ENCODE peak calls at places on chromosome 2, in six cellular contexts. L, E, Z, G, X and P are unnamed samples.

GRCh38 chr2:125582521-125582920 is 1073.4 kb upstream of the GYPC start:
- DNase-seq in L (no peak), E (no peak), Z (no peak), G (no peak), X (no peak), P (no peak)

GRCh38 chr2:111116843-111117665 is 3.7 kb upstream of the BCL2L11 start:
- DNase-seq in L (peak), E (peak), Z (peak), G (peak), X (peak), P (peak)

GRCh38 chr2:174615951-174616436 is 18.4 kb upstream of the WIPF1 start:
- DNase-seq in L (peak), E (no peak), Z (no peak), G (no peak), X (no peak), P (no peak)

GRCh38 chr2:181643158-181643557 is 13.7 kb downstream of the CERKL start:
- DNase-seq in L (no peak), E (no peak), Z (no peak), G (no peak), X (no peak), P (no peak)

GRCh38 chr2:538646-539045 is 138.6 kb downstream of the TMEM18 start:
- DNase-seq in L (no peak), E (no peak), Z (no peak), G (no peak), X (no peak), P (no peak)

GRCh38 chr2:61966087-61966727 is 60.7 kb downstream of the COMMD1 start:
- DNase-seq in L (no peak), E (no peak), Z (no peak), G (no peak), X (no peak), P (no peak)

GRCh38 chr2:71736091-71736878 is 282.9 kb downstream of the DYSF start:
- DNase-seq in L (no peak), E (no peak), Z (peak), G (no peak), X (no peak), P (no peak)

GRCh38 chr2:118845005-118845842 is 2.2 kb downstream of the EN1 start:
- DNase-seq in L (no peak), E (no peak), Z (no peak), G (peak), X (peak), P (peak)

GRCh38 chr2:133844214-133844892 is 276.1 kb upstream of the NCKAP5 start:
- DNase-seq in L (peak), E (peak), Z (peak), G (peak), X (peak), P (peak)

GRCh38 chr2:241463276-241464135 is 44.9 kb downstream of the STK25 start:
- DNase-seq in L (no peak), E (no peak), Z (no peak), G (no peak), X (no peak), P (no peak)

GRCh38 chr2:8229546-8229986 is 452.3 kb upstream of the ID2 start:
- DNase-seq in L (peak), E (no peak), Z (peak), G (peak), X (no peak), P (peak)

GRCh38 chr2:96524482-96525210 is 11.9 kb upstream of the ARID5A start:
- DNase-seq in L (no peak), E (no peak), Z (no peak), G (no peak), X (no peak), P (no peak)

GRCh38 chr2:50444286-50444685 is 587.6 kb downstream of the NRXN1 start:
- DNase-seq in L (no peak), E (no peak), Z (peak), G (no peak), X (no peak), P (no peak)

GRCh38 chr2:238702691-238703415 is 145.0 kb upstream of the TWIST2 start:
- DNase-seq in L (no peak), E (no peak), Z (no peak), G (no peak), X (no peak), P (no peak)

GRCh38 chr2:135182601-135183000 is 130.5 kb downstream of the RAB3GAP1 start:
- DNase-seq in L (no peak), E (no peak), Z (no peak), G (no peak), X (no peak), P (no peak)

GRCh38 chr2:9782197-9782719 is 61.0 kb upstream of the TAF1B start:
- DNase-seq in L (no peak), E (no peak), Z (no peak), G (peak), X (no peak), P (no peak)

GRCh38 chr2:236365258-236366048 is 101.2 kb upstream of the ASB18 start:
- DNase-seq in L (no peak), E (no peak), Z (no peak), G (no peak), X (no peak), P (peak)
- H2BK15ac ChIP-seq in L (no peak), E (no peak), Z (no peak), G (no peak), X (no peak), P (no peak)

GRCh38 chr2:188518391-188518790 is 226.7 kb downstream of the GULP1 start:
- DNase-seq in L (peak), E (no peak), Z (peak), G (peak), X (no peak), P (no peak)
- H2BK120ac ChIP-seq in L (peak), E (no peak), Z (peak), G (no peak), X (no peak), P (no peak)

DNA sequence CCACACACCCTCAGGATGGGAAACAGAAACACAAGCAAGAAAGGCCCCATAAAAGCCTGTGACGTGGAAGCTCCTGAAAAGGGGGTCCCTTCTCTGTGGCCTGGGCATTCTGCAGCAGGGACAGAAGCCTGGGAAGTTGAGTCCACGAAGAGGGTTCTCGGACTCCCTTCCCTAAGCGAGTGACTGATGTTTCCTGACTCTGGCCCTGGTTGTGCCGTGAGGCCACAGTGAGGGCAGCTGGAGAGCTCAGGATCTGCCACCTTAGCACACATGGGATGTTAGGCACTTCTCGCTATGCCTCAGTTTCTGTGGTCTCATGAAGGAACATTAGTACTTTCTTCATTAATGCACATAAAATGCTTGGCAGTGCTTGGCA is 87.2 kb upstream of the ZFP36L2 start:
- DNase-seq in L (no peak), E (no peak), Z (no peak), G (no peak), X (no peak), P (no peak)
- H2BK15ac ChIP-seq in L (no peak), E (no peak), Z (no peak), G (no peak), X (no peak), P (no peak)

DNA sequence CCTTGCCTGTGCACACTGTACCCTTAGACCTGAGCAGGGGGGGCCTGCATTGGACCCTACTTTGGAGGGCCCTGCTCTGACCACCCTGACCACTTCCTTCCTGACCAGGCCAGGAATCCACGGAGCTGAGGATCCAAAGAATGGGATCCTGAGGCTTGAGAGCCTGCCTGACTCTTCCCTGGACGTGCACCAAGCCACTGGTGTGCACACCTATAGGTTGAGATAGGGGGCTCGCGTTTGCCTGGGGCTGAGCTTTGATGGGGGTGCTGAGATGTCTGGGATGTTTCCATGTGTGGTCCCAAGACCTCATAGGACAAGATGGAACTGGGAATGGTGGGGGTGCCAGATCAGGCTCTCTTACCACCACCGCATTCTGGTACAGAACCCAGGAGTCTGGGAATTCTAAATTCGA is 69.6 kb downstream of the TGOLN2 start:
- DNase-seq in L (no peak), E (no peak), Z (no peak), G (no peak), X (no peak), P (no peak)
- H2BK120ac ChIP-seq in L (peak), E (peak), Z (peak), G (no peak), X (no peak), P (peak)